ENCODE peak calls at places on chromosomes 16 and 17, in four cellular contexts. One of them, this sample, is unnamed.

GRCh38 chr17:68462381-68463210 is 5.3 kb upstream of the WIPI1 start:
- DNase-seq in HTR-8/SVneo: peak
- DNase-seq in 8988T: peak
- DNase-seq in stimulated activated CD8-positive, alpha-beta memory T cell treated with anti-CD3 and anti-CD28 coated beads, Interleukin-7, amount 100 ng/mL, for 1 hour: peak
- DNase-seq in this sample: peak

GRCh38 chr17:69326302-69327059 is 452 bp downstream of the ABCA5 start:
- DNase-seq in HTR-8/SVneo: peak
- DNase-seq in 8988T: no peak
- DNase-seq in stimulated activated CD8-positive, alpha-beta memory T cell treated with anti-CD3 and anti-CD28 coated beads, Interleukin-7, amount 100 ng/mL, for 1 hour: no peak
- DNase-seq in this sample: peak

GRCh38 chr16:57620316-57621231 is 7.9 kb upstream of the ADGRG1 start:
- DNase-seq in HTR-8/SVneo: no peak
- DNase-seq in 8988T: no peak
- DNase-seq in stimulated activated CD8-positive, alpha-beta memory T cell treated with anti-CD3 and anti-CD28 coated beads, Interleukin-7, amount 100 ng/mL, for 1 hour: no peak
- DNase-seq in this sample: no peak

GRCh38 chr16:72419638-72420037 is 247.7 kb upstream of the PMFBP1 start:
- DNase-seq in HTR-8/SVneo: no peak
- DNase-seq in 8988T: no peak
- DNase-seq in stimulated activated CD8-positive, alpha-beta memory T cell treated with anti-CD3 and anti-CD28 coated beads, Interleukin-7, amount 100 ng/mL, for 1 hour: no peak
- DNase-seq in this sample: no peak

GRCh38 chr16:50263060-50263909 is 3.1 kb upstream of the ADCY7 start:
- DNase-seq in HTR-8/SVneo: no peak
- DNase-seq in 8988T: no peak
- DNase-seq in stimulated activated CD8-positive, alpha-beta memory T cell treated with anti-CD3 and anti-CD28 coated beads, Interleukin-7, amount 100 ng/mL, for 1 hour: no peak
- DNase-seq in this sample: no peak

GRCh38 chr16:53600076-53600475 is 97.1 kb upstream of the AKTIP start:
- DNase-seq in HTR-8/SVneo: no peak
- DNase-seq in 8988T: no peak
- DNase-seq in stimulated activated CD8-positive, alpha-beta memory T cell treated with anti-CD3 and anti-CD28 coated beads, Interleukin-7, amount 100 ng/mL, for 1 hour: no peak
- DNase-seq in this sample: no peak

GRCh38 chr16:52914428-52914827 is 138.3 kb downstream of the CHD9NB start:
- DNase-seq in HTR-8/SVneo: no peak
- DNase-seq in 8988T: no peak
- DNase-seq in stimulated activated CD8-positive, alpha-beta memory T cell treated with anti-CD3 and anti-CD28 coated beads, Interleukin-7, amount 100 ng/mL, for 1 hour: no peak
- DNase-seq in this sample: no peak

GRCh38 chr17:79809530-79810137 is 12.8 kb upstream of the CBX8 start:
- DNase-seq in HTR-8/SVneo: no peak
- DNase-seq in 8988T: no peak
- DNase-seq in stimulated activated CD8-positive, alpha-beta memory T cell treated with anti-CD3 and anti-CD28 coated beads, Interleukin-7, amount 100 ng/mL, for 1 hour: no peak
- DNase-seq in this sample: no peak

GRCh38 chr16:57070986-57071540 is 21.3 kb upstream of the CPNE2 start:
- DNase-seq in HTR-8/SVneo: no peak
- DNase-seq in 8988T: no peak
- DNase-seq in stimulated activated CD8-positive, alpha-beta memory T cell treated with anti-CD3 and anti-CD28 coated beads, Interleukin-7, amount 100 ng/mL, for 1 hour: no peak
- DNase-seq in this sample: no peak

GRCh38 chr16:52573365-52574104 is 26.6 kb upstream of the TOX3 start:
- DNase-seq in HTR-8/SVneo: no peak
- DNase-seq in 8988T: no peak
- DNase-seq in stimulated activated CD8-positive, alpha-beta memory T cell treated with anti-CD3 and anti-CD28 coated beads, Interleukin-7, amount 100 ng/mL, for 1 hour: no peak
- DNase-seq in this sample: peak

GRCh38 chr17:39158623-39159022 is 7.2 kb upstream of the PLXDC1 start:
- DNase-seq in HTR-8/SVneo: no peak
- DNase-seq in 8988T: no peak
- DNase-seq in stimulated activated CD8-positive, alpha-beta memory T cell treated with anti-CD3 and anti-CD28 coated beads, Interleukin-7, amount 100 ng/mL, for 1 hour: no peak
- DNase-seq in this sample: no peak

GRCh38 chr17:38921756-38922411 is 3.5 kb upstream of the LASP1NB start:
- DNase-seq in HTR-8/SVneo: no peak
- DNase-seq in 8988T: no peak
- DNase-seq in stimulated activated CD8-positive, alpha-beta memory T cell treated with anti-CD3 and anti-CD28 coated beads, Interleukin-7, amount 100 ng/mL, for 1 hour: no peak
- DNase-seq in this sample: no peak

GRCh38 chr16:87855852-87856715 is 13.2 kb downstream of the SLC7A5 start:
- DNase-seq in HTR-8/SVneo: no peak
- DNase-seq in 8988T: no peak
- DNase-seq in stimulated activated CD8-positive, alpha-beta memory T cell treated with anti-CD3 and anti-CD28 coated beads, Interleukin-7, amount 100 ng/mL, for 1 hour: no peak
- DNase-seq in this sample: no peak

This sample was measured in Caki2.